ENCODE peak calls at places on chromosome 19, in six cellular contexts. Q is GDM1, D is WERI-Rb-1, V is hippocampal formation, W is pons, P is AG08395. N is an unnamed sample.

GRCh38 chr19:52600639-52601024 is 30.5 kb downstream of the ZNF701 start:
- DNase-seq in Q (no peak), D (peak), V (no peak), W (no peak), P (no peak), N (no peak)

GRCh38 chr19:38441660-38442348 is 8.3 kb downstream of the RYR1 start:
- DNase-seq in Q (peak), D (peak), V (no peak), W (no peak), P (no peak), N (no peak)

GRCh38 chr19:51702754-51703654 is 9.9 kb downstream of the SPACA6 start:
- DNase-seq in Q (no peak), D (no peak), V (peak), W (no peak), P (no peak), N (no peak)

GRCh38 chr19:39132344-39132969 is 6.9 kb downstream of the PAK4 start:
- DNase-seq in Q (no peak), D (no peak), V (no peak), W (no peak), P (no peak), N (no peak)

GRCh38 chr19:55581145-55581827 is 638 bp upstream of the ZNF579 start:
- DNase-seq in Q (no peak), D (no peak), V (no peak), W (peak), P (no peak), N (peak)

GRCh38 chr19:43789029-43789428 is 8.3 kb upstream of the KCNN4 start:
- DNase-seq in Q (no peak), D (no peak), V (no peak), W (no peak), P (peak), N (no peak)

GRCh38 chr19:15583346-15583745 is 31.7 kb upstream of the CYP4F8 start:
- DNase-seq in Q (no peak), D (no peak), V (no peak), W (no peak), P (no peak), N (no peak)

GRCh38 chr19:47699360-47699917 is 13.8 kb upstream of the EHD2 start:
- DNase-seq in Q (no peak), D (peak), V (no peak), W (peak), P (peak), N (peak)

GRCh38 chr19:18590273-18591272 is 2.0 kb downstream of the REX1BD start:
- DNase-seq in Q (no peak), D (peak), V (peak), W (peak), P (no peak), N (peak)

GRCh38 chr19:48398329-48399235 is 5.1 kb downstream of the GRIN2D start:
- DNase-seq in Q (peak), D (no peak), V (no peak), W (peak), P (peak), N (peak)

GRCh38 chr19:2977001-2977685 is at the start of gene TLE6:
- DNase-seq in Q (peak), D (peak), V (peak), W (peak), P (peak), N (peak)